ENCODE peak calls at places on chromosomes 16 and 17, in eight cellular contexts. G is H7; W is stimulated activated CD8-positive, alpha-beta memory T cell treated with anti-CD3 and anti-CD28 coated beads, Interleukin-12 subunit alpha, Interleukin-12 subunit beta, amount 100 ng/mL, for 4 hours; T is activated CD4-positive, CD25-positive, alpha-beta regulatory T cell treated with anti-CD3 and anti-CD28 coated beads, Interleukin-2, amount 50 U/mL, for 16 hours; B is spleen; R is RPMI7951; L is NCI-H2081; P is hypothalamus. S is an unnamed sample.

GRCh38 chr17:48893646-48894508 is 1.3 kb downstream of the ATP5MC1 start:
- DNase-seq in G (no peak), W (no peak), T (no peak), B (peak), R (no peak), L (no peak), P (no peak), S (no peak)

GRCh38 chr16:30656974-30657865 is 1.0 kb upstream of the FBRS start:
- DNase-seq in G (no peak), W (no peak), T (no peak), B (peak), R (no peak), L (no peak), P (no peak), S (no peak)

GRCh38 chr17:79106958-79107357 is 32.3 kb downstream of the ENGASE start:
- DNase-seq in G (no peak), W (no peak), T (no peak), B (no peak), R (no peak), L (no peak), P (no peak), S (no peak)

GRCh38 chr16:46582313-46582712 is 38.9 kb downstream of the SHCBP1 start:
- DNase-seq in G (no peak), W (no peak), T (no peak), B (no peak), R (no peak), L (no peak), P (no peak), S (no peak)

GRCh38 chr16:8237452-8237851 is 352.9 kb downstream of the TMEM114 start:
- DNase-seq in G (no peak), W (no peak), T (no peak), B (no peak), R (no peak), L (no peak), P (no peak), S (no peak)

GRCh38 chr17:51258756-51259573 is 884 bp downstream of the MBTD1 start:
- DNase-seq in G (peak), W (no peak), T (no peak), B (peak), R (no peak), L (peak), P (no peak), S (peak)

GRCh38 chr17:30095507-30096244 is 20.9 kb upstream of the NSRP1 start:
- DNase-seq in G (no peak), W (no peak), T (no peak), B (no peak), R (peak), L (peak), P (no peak), S (peak)

GRCh38 chr17:45171338-45172231 is 9.9 kb downstream of the HEXIM2 start:
- DNase-seq in G (peak), W (no peak), T (no peak), B (no peak), R (peak), L (no peak), P (no peak), S (peak)

GRCh38 chr17:49523706-49524472 is 28.8 kb downstream of the NGFR start:
- DNase-seq in G (peak), W (no peak), T (no peak), B (peak), R (peak), L (no peak), P (no peak), S (no peak)

S was measured in WERI-Rb-1.